ENCODE peak calls at places on chromosomes 7 and 10, in four cellular contexts. S, P, Z and A are unnamed samples.
A peak's percentile ranks its signal among the peaks of the same experiment; 100 is the strongest.

GRCh38 chr7:83457022-83457892 is 191.7 kb downstream of the SEMA3E start:
- DNase-seq in S (no peak), P (no peak), Z (no peak), A (no peak)

GRCh38 chr10:131812736-131813604 is 87.8 kb upstream of the PPP2R2D start:
- DNase-seq in S (no peak), P (peak; percentile 43), Z (no peak), A (peak; percentile 56)

GRCh38 chr7:35555934-35556333 is 139.0 kb downstream of the HERPUD2 start:
- DNase-seq in S (no peak), P (no peak), Z (peak; percentile 66), A (no peak)

GRCh38 chr7:37201003-37201875 is 247.4 kb downstream of the ELMO1 start:
- DNase-seq in S (peak; percentile 81), P (peak; percentile 59), Z (peak; percentile 59), A (peak; percentile 82)

GRCh38 chr7:77525231-77525630 is 11.9 kb upstream of the PTPN12 start:
- DNase-seq in S (no peak), P (no peak), Z (peak; percentile 76), A (no peak)

GRCh38 chr7:14018751-14019150 is 29.3 kb upstream of the ETV1 start:
- DNase-seq in S (no peak), P (no peak), Z (no peak), A (no peak)

GRCh38 chr7:33143996-33144718 is 14.8 kb downstream of the BBS9 start:
- DNase-seq in S (no peak), P (no peak), Z (peak; percentile 24), A (no peak)

GRCh38 chr7:74256446-74257408 is 2.5 kb upstream of the RFC2 start:
- DNase-seq in S (no peak), P (no peak), Z (no peak), A (no peak)

GRCh38 chr7:157684596-157685429 is 348.0 kb downstream of the DNAJB6 start:
- DNase-seq in S (no peak), P (no peak), Z (no peak), A (peak; percentile 69)

GRCh38 chr7:101161692-101162461 is 3.5 kb downstream of the VGF start:
- DNase-seq in S (no peak), P (no peak), Z (no peak), A (no peak)

GRCh38 chr10:123269675-123270074 is 115.5 kb downstream of the BUB3 start:
- DNase-seq in S (no peak), P (no peak), Z (no peak), A (no peak)

DNA sequence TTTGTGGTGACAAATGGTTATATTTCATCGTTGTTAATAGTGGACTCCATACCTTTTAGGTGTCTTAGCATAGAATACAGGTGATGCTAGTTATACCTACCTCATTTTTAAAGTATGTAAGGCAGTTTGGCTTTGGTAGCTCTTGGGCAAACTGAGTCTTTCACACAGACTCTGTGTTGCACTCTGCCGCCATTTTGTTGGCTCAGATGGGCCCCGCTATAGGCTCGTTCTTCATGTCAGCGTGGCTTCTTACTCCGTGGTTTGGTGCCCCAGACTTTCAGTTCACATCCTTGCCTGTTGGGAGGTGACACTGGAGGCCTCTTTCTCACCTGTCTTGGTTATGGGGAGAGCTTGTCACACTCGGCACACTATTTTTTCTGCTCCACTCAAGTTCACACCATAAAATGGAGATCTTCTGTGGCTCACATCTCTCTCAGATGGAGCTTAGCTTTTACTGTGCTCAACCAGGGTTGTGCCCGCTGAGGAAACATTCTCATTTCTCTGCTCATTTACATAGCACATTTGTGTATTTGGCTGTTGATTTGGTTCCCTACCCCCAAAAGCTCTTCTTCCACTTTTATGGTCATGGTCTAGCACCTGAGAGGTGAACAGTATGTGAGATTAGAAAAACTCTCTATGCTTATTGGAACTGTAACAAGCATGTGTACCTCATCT is 178.5 kb downstream of the ARID5B start:
- DNase-seq in S (no peak), P (no peak), Z (no peak), A (no peak)
- TF ChIP-seq CTCF in S (no peak), P (no peak), Z (no peak), A (no peak)

GRCh38 chr10:43263551-43264323 is 3.1 kb downstream of the RASGEF1A start:
- DNase-seq in S (no peak), P (no peak), Z (no peak), A (peak; percentile 66)

GRCh38 chr10:43261578-43261965 is 5.3 kb downstream of the RASGEF1A start:
- DNase-seq in S (no peak), P (no peak), Z (no peak), A (no peak)

GRCh38 chr10:43262902-43263466 is 3.9 kb downstream of the RASGEF1A start:
- DNase-seq in S (no peak), P (no peak), Z (no peak), A (no peak)

GRCh38 chr10:43260911-43261577 is 5.8 kb downstream of the RASGEF1A start:
- DNase-seq in S (no peak), P (peak; percentile 44), Z (no peak), A (peak; percentile 32)

DNA sequence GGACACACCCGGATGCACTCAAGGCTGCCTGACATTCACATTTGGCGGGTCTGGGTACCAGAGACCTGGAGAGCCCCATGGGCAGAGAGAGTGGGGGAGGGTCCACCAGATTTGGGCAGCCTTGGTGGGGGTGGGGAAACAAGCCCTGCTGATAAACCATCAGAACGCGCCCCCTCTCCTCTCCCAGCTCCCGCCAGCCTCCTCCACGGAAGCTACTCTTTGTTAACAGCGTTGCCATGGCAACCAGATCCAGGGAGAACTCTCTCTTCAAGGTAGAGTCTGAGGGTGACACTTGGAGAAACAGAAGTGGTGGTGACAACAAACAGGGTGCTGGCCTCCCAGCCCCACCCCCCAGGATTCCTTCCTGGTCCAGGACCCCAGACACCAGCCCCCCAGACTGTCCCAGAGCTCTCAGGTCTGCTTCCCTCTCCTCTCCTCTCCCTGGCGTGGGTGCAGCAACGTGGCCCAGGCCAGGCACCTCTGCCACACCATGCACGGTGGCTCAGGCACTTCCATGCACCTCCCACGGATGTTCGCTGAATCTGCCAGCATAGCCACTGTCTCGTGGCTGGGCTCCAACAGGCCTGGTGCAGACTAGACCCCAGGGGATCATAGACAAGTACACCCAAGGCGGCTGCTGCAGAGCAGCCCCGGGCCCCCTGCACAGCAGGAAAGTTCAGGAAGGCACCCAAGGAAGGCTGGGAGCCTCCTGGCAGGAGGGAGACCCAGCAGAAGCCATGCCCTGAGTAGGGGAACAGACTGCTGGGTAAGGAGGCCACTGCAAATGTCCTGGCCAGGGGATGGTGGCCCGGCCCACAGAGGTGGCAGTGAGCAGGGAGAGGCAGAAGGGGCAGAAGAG is 4.6 kb downstream of the RASGEF1A start:
- DNase-seq in S (no peak), P (no peak), Z (no peak), A (peak; percentile 69)
- TF ChIP-seq CTCF in S (no peak), P (no peak), Z (no peak), A (no peak)

DNA sequence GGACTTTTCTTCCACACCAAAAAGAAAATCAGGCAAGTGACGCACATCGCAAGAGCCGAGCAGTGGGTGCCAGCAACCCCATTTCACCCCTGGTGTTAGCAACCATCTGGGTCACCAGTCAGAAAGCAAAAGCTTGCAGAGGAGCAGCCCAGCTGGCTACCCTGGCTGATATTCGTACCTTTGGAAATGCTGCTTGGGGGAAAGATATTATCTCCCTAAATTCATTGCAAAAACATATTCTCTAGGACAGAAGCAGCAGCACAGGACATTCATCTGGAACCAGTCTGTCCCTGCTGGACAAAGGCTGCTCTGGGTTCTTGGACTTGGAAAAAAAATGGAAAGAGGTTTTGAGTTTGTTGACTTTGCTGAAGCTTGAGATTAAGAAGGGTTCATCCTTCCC is 45.8 kb downstream of the ERLIN1 start:
- DNase-seq in S (no peak), P (no peak), Z (no peak), A (no peak)
- TF ChIP-seq CTCF in S (no peak), P (no peak), Z (no peak), A (no peak)

DNA sequence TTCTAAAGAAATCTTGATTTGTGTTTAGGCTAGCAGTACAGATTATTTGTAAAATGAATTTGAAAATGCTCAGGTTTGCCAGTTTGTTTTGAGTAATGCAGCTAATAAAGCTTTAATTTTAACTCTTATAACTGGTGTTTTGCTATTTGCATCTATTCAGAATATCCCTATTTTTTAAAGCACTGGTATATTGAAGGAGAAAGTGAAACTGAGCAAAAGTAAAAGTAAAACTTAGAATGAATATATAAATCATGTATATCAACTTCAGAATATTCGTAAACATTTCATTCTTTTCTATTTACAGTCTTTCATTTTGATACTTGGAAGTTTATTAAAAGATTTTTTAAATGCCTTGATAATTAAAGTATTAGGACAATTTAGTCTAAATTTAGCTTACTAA is 26.2 kb downstream of the TASOR2 start:
- DNase-seq in S (no peak), P (no peak), Z (no peak), A (no peak)
- TF ChIP-seq CTCF in S (no peak), P (no peak), Z (no peak), A (no peak)

GRCh38 chr10:8520382-8520781 is 465.9 kb downstream of the GATA3 start:
- DNase-seq in S (no peak), P (no peak), Z (no peak), A (no peak)
- TF ChIP-seq CTCF in S (peak; percentile 54), P (no peak), Z (peak; percentile 33), A (peak; percentile 55)

GRCh38 chr10:126092806-126093205 is 196.4 kb downstream of the FANK1 start:
- DNase-seq in S (no peak), P (no peak), Z (no peak), A (no peak)

GRCh38 chr10:126098216-126098561 is 201.8 kb downstream of the FANK1 start:
- DNase-seq in S (no peak), P (no peak), Z (no peak), A (no peak)

GRCh38 chr10:126101744-126102143 is 205.4 kb downstream of the FANK1 start:
- DNase-seq in S (no peak), P (no peak), Z (no peak), A (no peak)

GRCh38 chr10:126094537-126094936 is 198.2 kb downstream of the FANK1 start:
- DNase-seq in S (no peak), P (no peak), Z (no peak), A (no peak)

DNA sequence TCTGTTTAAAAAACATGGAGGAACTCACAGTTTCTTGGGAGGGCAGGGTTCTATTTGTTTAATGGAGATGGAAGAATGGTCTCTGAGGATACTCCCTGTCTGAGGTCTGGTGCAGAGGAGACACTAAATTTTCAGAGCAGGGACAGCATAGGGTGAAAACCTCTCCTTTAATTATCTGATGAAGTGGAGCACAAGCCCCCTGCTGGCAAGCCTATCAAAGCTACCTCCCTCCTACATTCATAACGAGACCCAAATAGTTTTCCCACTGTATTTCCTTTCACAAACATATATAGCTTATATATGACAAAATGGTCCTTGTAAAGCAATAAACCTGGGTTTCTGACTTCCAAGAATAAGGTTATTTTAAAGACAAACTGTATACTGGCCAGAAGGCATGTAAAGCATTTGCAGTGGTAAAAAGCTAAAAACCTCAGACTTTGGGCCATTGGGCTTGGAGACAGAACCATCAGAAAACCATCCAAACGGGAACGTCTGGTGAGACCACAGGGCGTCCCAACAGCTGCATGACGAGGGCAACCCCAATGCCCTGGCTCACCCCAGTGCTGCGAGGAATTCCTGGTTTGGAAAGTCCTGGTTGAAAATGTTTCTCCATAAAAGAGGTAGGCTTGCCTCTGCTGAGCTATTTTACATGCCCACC is 201.3 kb downstream of the FANK1 start:
- DNase-seq in S (no peak), P (no peak), Z (no peak), A (peak; percentile 56)
- TF ChIP-seq CTCF in S (no peak), P (no peak), Z (peak; percentile 25), A (no peak)